ENCODE peak calls at places on chromosomes 1 and 21, in six cellular contexts. L, I, D, B, Q and N are unnamed samples.

GRCh38 chr21:45590246-45590725 is 48.0 kb upstream of the SLC19A1 start:
- DNase-seq in L (peak; percentile 92), I (peak; percentile 70), D (peak; percentile 35), B (peak; percentile 71), Q (peak; percentile 74), N (peak; percentile 76)

GRCh38 chr1:2384941-2385481 is 6.3 kb downstream of the MORN1 start:
- DNase-seq in L (peak; percentile 80), I (no peak), D (no peak), B (no peak), Q (no peak), N (no peak)

GRCh38 chr1:62230724-62231123 is 36.1 kb downstream of the L1TD1 start:
- DNase-seq in L (no peak), I (no peak), D (no peak), B (no peak), Q (no peak), N (peak; percentile 67)

GRCh38 chr1:172607145-172607544 is 51.8 kb upstream of the FASLG start:
- DNase-seq in L (no peak), I (no peak), D (no peak), B (no peak), Q (no peak), N (no peak)

GRCh38 chr21:41875086-41875485 is 4.1 kb downstream of the PRDM15 start:
- DNase-seq in L (no peak), I (no peak), D (no peak), B (no peak), Q (no peak), N (no peak)

GRCh38 chr1:4021153-4021894 is 121.3 kb upstream of the C1orf174 start:
- DNase-seq in L (no peak), I (no peak), D (no peak), B (no peak), Q (no peak), N (no peak)

GRCh38 chr1:47699492-47700220 is 261.8 kb downstream of the FOXD2 start:
- DNase-seq in L (no peak), I (no peak), D (no peak), B (no peak), Q (no peak), N (peak; percentile 25)

GRCh38 chr1:86068126-86068805 is 88.3 kb downstream of the COL24A1 start:
- DNase-seq in L (no peak), I (peak; percentile 47), D (no peak), B (no peak), Q (no peak), N (peak; percentile 22)

GRCh38 chr1:223810586-223810985 is 35.2 kb downstream of the TP53BP2 start:
- DNase-seq in L (no peak), I (no peak), D (no peak), B (no peak), Q (no peak), N (no peak)

GRCh38 chr1:75733661-75734060 is 9.2 kb downstream of the ACADM start:
- DNase-seq in L (no peak), I (no peak), D (no peak), B (no peak), Q (no peak), N (no peak)

GRCh38 chr1:75730432-75730831 is 5.9 kb downstream of the ACADM start:
- DNase-seq in L (no peak), I (no peak), D (no peak), B (no peak), Q (no peak), N (no peak)

GRCh38 chr1:75736016-75736415 is 11.5 kb downstream of the ACADM start:
- DNase-seq in L (no peak), I (no peak), D (no peak), B (no peak), Q (no peak), N (no peak)

GRCh38 chr1:75731881-75732280 is 7.4 kb downstream of the ACADM start:
- DNase-seq in L (no peak), I (peak; percentile 3), D (no peak), B (no peak), Q (no peak), N (no peak)

GRCh38 chr1:75732703-75733102 is 8.2 kb downstream of the ACADM start:
- DNase-seq in L (no peak), I (no peak), D (no peak), B (no peak), Q (no peak), N (peak; percentile 36)
- H3K9ac ChIP-seq in L (no peak overlapping the region), I (no peak overlapping the region), D (no peak overlapping the region), B (no peak overlapping the region), Q (no peak overlapping the region), N (no peak overlapping the region)

DNA sequence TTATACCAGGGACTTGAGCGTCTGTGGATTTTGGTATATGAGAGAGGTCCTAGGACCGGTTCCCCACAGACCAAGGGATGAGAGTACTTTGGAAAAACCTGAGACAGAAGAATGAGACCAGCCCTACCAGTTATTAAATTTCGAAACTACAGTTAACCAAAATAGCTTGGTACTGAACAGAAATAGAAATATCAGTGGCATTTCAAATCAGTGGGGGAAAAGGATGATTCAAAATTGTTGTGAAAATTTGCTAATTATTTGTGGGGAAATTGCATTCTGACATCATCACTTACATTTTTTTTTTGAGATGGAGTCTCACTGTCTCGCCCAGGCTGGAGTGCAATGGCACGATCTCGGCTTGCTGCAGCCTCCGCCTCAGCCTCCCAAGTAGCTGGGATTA is 8.2 kb downstream of the EXOC8 start:
- DNase-seq in L (no peak), I (no peak), D (no peak), B (no peak), Q (no peak), N (no peak)
- H3K4me1 ChIP-seq in L (peaks cover 3% of the 10 kb centered on the region), I (no peaks in the 10 kb centered on the region), D (peaks cover 13% of the 10 kb centered on the region), B (no peaks in the 10 kb centered on the region), Q (no peaks in the 10 kb centered on the region), N (peaks cover 19% of the 10 kb centered on the region)

DNA sequence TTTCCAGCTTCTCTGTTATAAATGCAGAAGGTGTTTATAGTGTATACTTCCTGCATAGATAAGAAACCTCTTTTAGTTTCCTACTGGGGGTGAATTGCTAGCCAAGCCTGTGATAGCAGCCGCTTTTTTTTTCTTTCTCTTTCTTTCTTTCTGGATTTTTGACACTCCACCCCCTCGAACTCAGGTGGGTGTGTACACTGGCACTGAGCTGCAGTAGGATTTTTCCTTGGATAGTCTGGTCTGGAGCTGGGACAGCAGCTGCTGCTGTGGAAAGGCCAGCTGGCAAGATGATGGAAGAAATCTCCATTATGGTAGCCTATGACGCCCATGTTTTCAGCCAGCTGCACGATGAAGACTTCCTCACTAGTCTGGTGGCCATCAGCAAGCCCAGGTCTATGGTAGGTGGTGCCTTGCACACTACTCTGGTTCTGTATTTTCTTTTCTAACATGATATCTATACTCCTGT is 122.5 kb upstream of the CACYBP start:
- DNase-seq in L (no peak), I (no peak), D (no peak), B (peak; percentile 65), Q (no peak), N (no peak)
- H3K4me3 ChIP-seq in L (no peak overlapping the region), I (no peak overlapping the region), D (no peak overlapping the region), B (peak overlapping the region; percentile 16), Q (peak overlapping the region; percentile 63), N (no peak overlapping the region)

DNA sequence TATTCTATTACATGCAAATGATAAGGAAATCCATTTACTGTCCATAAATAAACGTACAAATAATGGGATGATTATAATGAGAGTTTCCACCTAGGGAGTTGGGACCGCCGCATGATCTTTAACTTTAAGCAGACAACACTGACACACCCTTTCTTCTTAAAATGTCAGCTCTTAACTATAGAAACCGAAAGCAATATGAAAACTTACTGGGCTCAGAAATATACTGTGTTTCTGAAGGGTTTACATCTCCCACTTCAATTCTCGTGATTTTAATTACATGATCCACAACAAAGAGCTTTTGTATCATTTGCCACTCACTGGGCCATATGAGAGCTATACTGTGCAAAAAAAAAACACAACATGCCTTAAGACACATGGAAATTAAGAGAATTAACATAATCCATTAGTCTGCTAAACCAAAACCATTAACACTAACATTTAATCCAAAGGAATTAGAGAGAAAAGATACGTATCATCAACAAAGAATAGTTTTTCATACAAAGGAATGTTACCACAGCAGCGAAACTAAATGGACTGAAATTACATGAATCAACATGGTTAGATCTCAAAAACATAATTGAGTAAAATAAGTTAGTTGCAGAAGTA is 35.0 kb upstream of the RAP1GAP start:
- DNase-seq in L (no peak), I (no peak), D (peak; percentile 35), B (no peak), Q (no peak), N (no peak)
- H3K9ac ChIP-seq in L (no peak overlapping the region), I (no peak overlapping the region), D (no peak overlapping the region), B (no peak overlapping the region), Q (no peak overlapping the region), N (peak overlapping the region; percentile 57)

GRCh38 chr1:205054013-205054412 is 11.0 kb downstream of the CNTN2 start:
- DNase-seq in L (no peak), I (no peak), D (no peak), B (no peak), Q (no peak), N (no peak)
- H3K4me1 ChIP-seq in L (peaks cover 2% of the 10 kb centered on the region), I (no peaks in the 10 kb centered on the region), D (no peaks in the 10 kb centered on the region), B (no peaks in the 10 kb centered on the region), Q (no peaks in the 10 kb centered on the region), N (peaks cover 2% of the 10 kb centered on the region)

GRCh38 chr1:155017021-155017945 is 14.7 kb downstream of the ZBTB7B start:
- DNase-seq in L (peak; percentile 98), I (peak; percentile 92), D (peak; percentile 87), B (peak; percentile 96), Q (peak; percentile 92), N (peak; percentile 97)

GRCh38 chr1:155019377-155020245 is 14.0 kb downstream of the DCST2 start:
- DNase-seq in L (peak; percentile 61), I (no peak), D (no peak), B (no peak), Q (no peak), N (no peak)

GRCh38 chr1:155016231-155016831 is 13.7 kb downstream of the ZBTB7B start:
- DNase-seq in L (peak; percentile 81), I (no peak), D (peak; percentile 93), B (peak; percentile 43), Q (no peak), N (no peak)

GRCh38 chr1:155018617-155019348 is 14.8 kb downstream of the DCST2 start:
- DNase-seq in L (peak; percentile 67), I (peak; percentile 25), D (no peak), B (no peak), Q (no peak), N (no peak)

DNA sequence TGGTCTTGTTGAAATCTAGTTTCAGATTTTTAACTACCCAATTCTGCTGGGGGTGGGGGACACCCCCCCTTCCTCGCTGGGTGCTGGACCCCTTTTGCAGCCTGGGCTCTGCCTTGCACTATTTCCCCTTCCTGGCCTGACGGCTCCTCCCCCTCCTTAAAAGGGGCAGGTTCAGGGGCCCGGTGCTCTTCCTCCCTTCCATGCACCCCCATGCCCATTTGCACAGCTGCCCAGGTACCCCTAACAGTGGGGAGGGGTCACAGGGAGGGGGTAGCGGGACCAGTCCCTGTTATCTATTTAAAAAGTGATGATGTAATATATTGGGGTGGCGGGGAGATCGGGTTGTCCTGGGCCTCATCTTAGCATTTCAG is 15.3 kb downstream of the ZBTB7B start:
- DNase-seq in L (peak; percentile 69), I (no peak), D (no peak), B (no peak), Q (peak; percentile 56), N (no peak)
- H3K4me3 ChIP-seq in L (peak overlapping the region; percentile 42), I (no peak overlapping the region), D (peak overlapping the region; percentile 53), B (peak overlapping the region; percentile 37), Q (peak overlapping the region; percentile 36), N (peak overlapping the region; percentile 69)

DNA sequence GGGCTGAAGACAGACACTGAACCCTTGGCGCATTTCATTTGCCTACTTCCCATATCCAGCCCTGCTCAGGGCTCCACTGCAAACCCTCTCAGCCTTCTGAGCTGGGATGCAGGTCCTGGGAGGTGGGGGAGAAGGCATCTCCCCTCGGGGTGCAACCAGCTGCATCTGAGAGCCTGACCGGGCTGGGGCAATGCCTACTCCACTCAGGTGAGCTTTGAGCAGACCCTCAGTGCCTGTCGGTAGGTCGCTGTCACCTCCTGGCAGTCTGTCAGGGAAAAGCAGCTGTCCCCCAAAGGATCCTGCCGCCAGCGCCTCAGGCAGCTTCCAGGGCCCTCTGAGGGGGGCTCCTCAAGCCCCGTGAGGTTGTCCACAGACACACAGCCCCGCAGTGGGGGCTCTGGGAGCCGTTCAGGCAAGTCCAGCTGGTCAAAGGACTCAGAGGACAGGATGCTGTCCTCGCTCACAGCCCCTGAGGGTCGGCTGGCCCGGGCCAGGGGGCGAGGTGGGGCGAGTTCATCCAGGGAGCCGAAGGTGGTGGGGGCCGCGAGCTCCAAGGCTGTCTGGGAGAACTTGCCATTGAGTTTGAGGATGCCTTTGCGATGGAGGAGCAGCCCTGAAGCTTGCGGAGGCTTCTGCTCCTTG is 18.2 kb downstream of the NUAK2 start:
- DNase-seq in L (no peak), I (no peak), D (no peak), B (no peak), Q (no peak), N (no peak)
- H3K9ac ChIP-seq in L (peak overlapping the region; percentile 19), I (no peak overlapping the region), D (no peak overlapping the region), B (no peak overlapping the region), Q (no peak overlapping the region), N (no peak overlapping the region)